ENCODE peak calls at places on chromosomes 7 and 10, in nine cellular contexts. One of them, this sample, is unnamed.

GRCh38 chr10:30988831-30989458 is 42.7 kb downstream of the ZNF438 start:
- DNase-seq in AG04450: no peak
- DNase-seq in T-helper 9 cell: no peak
- DNase-seq in aorta: no peak
- DNase-seq in choroid plexus epithelial cell: peak; percentile 48
- DNase-seq in T-helper 2 cell: no peak
- DNase-seq in activated naive CD8-positive, alpha-beta T cell treated with anti-CD3 and anti-CD28 coated beads, Interleukin-2, amount 50 U/mL, for 24 hours: no peak
- DNase-seq in NCI-H1092: no peak
- DNase-seq in naive thymus-derived CD8-positive, alpha-beta T cell: no peak
- DNase-seq in this sample: no peak

GRCh38 chr7:98054585-98054984 is 52.1 kb upstream of the LMTK2 start:
- DNase-seq in AG04450: no peak
- DNase-seq in T-helper 9 cell: no peak
- DNase-seq in aorta: no peak
- DNase-seq in choroid plexus epithelial cell: no peak
- DNase-seq in T-helper 2 cell: no peak
- DNase-seq in activated naive CD8-positive, alpha-beta T cell treated with anti-CD3 and anti-CD28 coated beads, Interleukin-2, amount 50 U/mL, for 24 hours: no peak
- DNase-seq in NCI-H1092: no peak
- DNase-seq in naive thymus-derived CD8-positive, alpha-beta T cell: no peak
- DNase-seq in this sample: no peak

GRCh38 chr10:74916283-74916682 is 89.9 kb downstream of the KAT6B start:
- DNase-seq in AG04450: no peak
- DNase-seq in T-helper 9 cell: no peak
- DNase-seq in aorta: no peak
- DNase-seq in choroid plexus epithelial cell: no peak
- DNase-seq in T-helper 2 cell: no peak
- DNase-seq in activated naive CD8-positive, alpha-beta T cell treated with anti-CD3 and anti-CD28 coated beads, Interleukin-2, amount 50 U/mL, for 24 hours: no peak
- DNase-seq in NCI-H1092: no peak
- DNase-seq in naive thymus-derived CD8-positive, alpha-beta T cell: no peak
- DNase-seq in this sample: no peak

GRCh38 chr10:31650010-31650409 is 278.6 kb downstream of the ARHGAP12 start:
- DNase-seq in AG04450: peak; percentile 71
- DNase-seq in T-helper 9 cell: no peak
- DNase-seq in aorta: peak; percentile 94
- DNase-seq in choroid plexus epithelial cell: peak; percentile 89
- DNase-seq in T-helper 2 cell: no peak
- DNase-seq in activated naive CD8-positive, alpha-beta T cell treated with anti-CD3 and anti-CD28 coated beads, Interleukin-2, amount 50 U/mL, for 24 hours: no peak
- DNase-seq in NCI-H1092: no peak
- DNase-seq in naive thymus-derived CD8-positive, alpha-beta T cell: no peak
- DNase-seq in this sample: no peak

GRCh38 chr10:86765548-86765947 is 9.1 kb downstream of the BMPR1A start:
- DNase-seq in AG04450: no peak
- DNase-seq in T-helper 9 cell: no peak
- DNase-seq in aorta: no peak
- DNase-seq in choroid plexus epithelial cell: peak; percentile 45
- DNase-seq in T-helper 2 cell: no peak
- DNase-seq in activated naive CD8-positive, alpha-beta T cell treated with anti-CD3 and anti-CD28 coated beads, Interleukin-2, amount 50 U/mL, for 24 hours: no peak
- DNase-seq in NCI-H1092: no peak
- DNase-seq in naive thymus-derived CD8-positive, alpha-beta T cell: no peak
- DNase-seq in this sample: no peak

GRCh38 chr7:77655836-77656455 is 40.3 kb upstream of the RSBN1L start:
- DNase-seq in AG04450: no peak
- DNase-seq in T-helper 9 cell: no peak
- DNase-seq in aorta: no peak
- DNase-seq in choroid plexus epithelial cell: peak; percentile 26
- DNase-seq in T-helper 2 cell: no peak
- DNase-seq in activated naive CD8-positive, alpha-beta T cell treated with anti-CD3 and anti-CD28 coated beads, Interleukin-2, amount 50 U/mL, for 24 hours: no peak
- DNase-seq in NCI-H1092: no peak
- DNase-seq in naive thymus-derived CD8-positive, alpha-beta T cell: no peak
- DNase-seq in this sample: no peak

GRCh38 chr7:98826811-98827231 is 43.0 kb downstream of the TMEM130 start:
- DNase-seq in AG04450: no peak
- DNase-seq in T-helper 9 cell: no peak
- DNase-seq in aorta: peak; percentile 95
- DNase-seq in choroid plexus epithelial cell: no peak
- DNase-seq in T-helper 2 cell: no peak
- DNase-seq in activated naive CD8-positive, alpha-beta T cell treated with anti-CD3 and anti-CD28 coated beads, Interleukin-2, amount 50 U/mL, for 24 hours: no peak
- DNase-seq in NCI-H1092: peak; percentile 96
- DNase-seq in naive thymus-derived CD8-positive, alpha-beta T cell: no peak
- DNase-seq in this sample: peak; percentile 58

GRCh38 chr7:54839538-54840213 is 80.7 kb upstream of the SEC61G start:
- DNase-seq in AG04450: no peak
- DNase-seq in T-helper 9 cell: no peak
- DNase-seq in aorta: peak; percentile 90
- DNase-seq in choroid plexus epithelial cell: peak; percentile 61
- DNase-seq in T-helper 2 cell: no peak
- DNase-seq in activated naive CD8-positive, alpha-beta T cell treated with anti-CD3 and anti-CD28 coated beads, Interleukin-2, amount 50 U/mL, for 24 hours: no peak
- DNase-seq in NCI-H1092: peak; percentile 60
- DNase-seq in naive thymus-derived CD8-positive, alpha-beta T cell: no peak
- DNase-seq in this sample: no peak

This sample was measured in NCI-H2107.